ENCODE peak calls at places on chromosomes 1 and 21, in five cellular contexts. S is T-helper 22 cell; B is stimulated activated CD4-positive, alpha-beta T cell treated with anti-CD3 and anti-CD28 coated beads, Interleukin-4, amount 100 ng/mL, for 48 hours; D is ACHN; T is cardiac muscle cell. C is an unnamed sample.

GRCh38 chr1:184906771-184907170 is 67.5 kb downstream of the NIBAN1 start:
- DNase-seq in S (no peak), B (no peak), D (no peak), T (no peak), C (no peak)

GRCh38 chr1:236687273-236687672 is 974 bp downstream of the ACTN2 start:
- DNase-seq in S (no peak), B (no peak), D (no peak), T (no peak), C (no peak)

GRCh38 chr1:42765832-42766722 is 751 bp downstream of the P3H1 start:
- DNase-seq in S (no peak), B (peak), D (peak), T (peak), C (peak)

GRCh38 chr1:220810179-220810653 is 23.5 kb downstream of the MTARC1 start:
- DNase-seq in S (peak), B (peak), D (peak), T (peak), C (peak)

GRCh38 chr21:31354604-31355443 is 10.8 kb upstream of the TIAM1 start:
- DNase-seq in S (peak), B (peak), D (peak), T (peak), C (peak)

GRCh38 chr1:52955129-52955970 is 28.3 kb downstream of the SCP2 start:
- DNase-seq in S (no peak), B (no peak), D (peak), T (peak), C (no peak)

GRCh38 chr1:53413175-53414001 is 45.8 kb upstream of the DMRTB1 start:
- DNase-seq in S (peak), B (peak), D (peak), T (peak), C (peak)

GRCh38 chr1:223390618-223391017 is 2.6 kb upstream of the CCDC185 start:
- DNase-seq in S (no peak), B (no peak), D (no peak), T (no peak), C (no peak)

GRCh38 chr1:236287757-236288619 is 6.2 kb upstream of the ERO1B start:
- DNase-seq in S (no peak), B (no peak), D (no peak), T (no peak), C (peak)

GRCh38 chr1:94542088-94542671 is 621 bp upstream of the F3 start:
- DNase-seq in S (no peak), B (no peak), D (no peak), T (peak), C (no peak)

GRCh38 chr1:9905010-9905409 is 5.1 kb downstream of the CTNNBIP1 start:
- DNase-seq in S (no peak), B (no peak), D (no peak), T (no peak), C (no peak)

GRCh38 chr1:32696041-32696440 is 6.5 kb downstream of the SYNC start:
- DNase-seq in S (no peak), B (no peak), D (no peak), T (no peak), C (no peak)

GRCh38 chr1:185441608-185442007 is 124.6 kb upstream of the IVNS1ABP start:
- DNase-seq in S (no peak), B (no peak), D (peak), T (peak), C (peak)

C was measured in SW480.